ENCODE peak calls at places on chromosomes 12 and 14, in eight cellular contexts. H is activated T-helper 1 cell treated with anti-CD3 and anti-CD28 coated beads, Interleukin-2, amount 50 U/mL, for 16 hours; U is stimulated activated CD4-positive, alpha-beta T cell treated with anti-CD3 and anti-CD28 coated beads, Interleukin-1b, Interleukin-23, amount 100 ng/mL, for 24 hours; V is AG08396; B is CD4-positive, alpha-beta T cell; L is bronchial epithelial cell; S is left kidney; M is NCI-H748 treated with DMSO at 0.1 percent for 48 hours. Y is an unnamed sample.

GRCh38 chr12:124607681-124608425 is 40.4 kb upstream of the NCOR2 start:
- DNase-seq in B (no peak), U (no peak), S (no peak), L (peak), M (no peak), V (no peak), H (no peak), Y (peak)

GRCh38 chr14:24427537-24428508 is 1.6 kb downstream of the CBLN3 start:
- DNase-seq in H (no peak), S (no peak), L (no peak), M (no peak), B (no peak), U (no peak), V (no peak), Y (no peak)

GRCh38 chr12:132690112-132690511 is 2.7 kb downstream of the PXMP2 start:
- DNase-seq in H (no peak), M (no peak), U (no peak), B (no peak), L (no peak), S (no peak), V (no peak), Y (no peak)

GRCh38 chr12:80946591-80946990 is 8.9 kb upstream of the LIN7A start:
- DNase-seq in V (no peak), H (no peak), L (peak), S (no peak), B (no peak), U (no peak), M (no peak), Y (peak)

GRCh38 chr12:105765053-105766019 is 373.4 kb downstream of the NUAK1 start:
- DNase-seq in S (no peak), U (no peak), M (no peak), H (no peak), V (no peak), L (no peak), B (no peak), Y (no peak)

GRCh38 chr12:96237035-96237434 is 42.9 kb downstream of the ELK3 start:
- DNase-seq in M (no peak), L (no peak), B (no peak), V (no peak), H (no peak), U (no peak), S (no peak), Y (no peak)

GRCh38 chr14:93346926-93347721 is at the start of gene COX8C:
- DNase-seq in V (no peak), H (no peak), M (no peak), U (no peak), S (no peak), L (no peak), B (no peak), Y (no peak)

GRCh38 chr14:52513249-52513648 is 39.1 kb downstream of the TXNDC16 start:
- DNase-seq in H (no peak), U (no peak), V (no peak), M (no peak), B (no peak), L (no peak), S (no peak), Y (no peak)

GRCh38 chr14:33897878-33898535 is 52.9 kb downstream of the EGLN3 start:
- DNase-seq in H (no peak), V (no peak), M (no peak), U (no peak), B (no peak), L (no peak), S (peak), Y (no peak)

GRCh38 chr14:105260826-105261438 is 12.6 kb downstream of the BTBD6 start:
- DNase-seq in U (no peak), B (no peak), S (no peak), L (no peak), H (no peak), V (no peak), M (no peak), Y (no peak)

GRCh38 chr14:41285193-41285748 is 321.4 kb upstream of the LRFN5 start:
- DNase-seq in B (no peak), M (peak), H (no peak), V (no peak), L (peak), S (peak), U (no peak), Y (peak)

GRCh38 chr12:10667581-10667980 is 6.3 kb downstream of the STYK1 start:
- DNase-seq in H (no peak), L (no peak), S (no peak), M (no peak), U (no peak), B (no peak), V (no peak), Y (no peak)

GRCh38 chr12:108811411-108812185 is 45.8 kb downstream of the SSH1 start:
- DNase-seq in H (no peak), M (no peak), S (peak), U (no peak), B (no peak), L (no peak), V (no peak), Y (no peak)

GRCh38 chr12:70043490-70044138 is 199.6 kb upstream of the CNOT2 start:
- DNase-seq in L (no peak), U (no peak), H (no peak), B (no peak), S (no peak), M (no peak), V (no peak), Y (no peak)

GRCh38 chr12:84954415-84954814 is 41.8 kb upstream of the SLC6A15 start:
- DNase-seq in L (peak), M (no peak), B (no peak), U (no peak), H (no peak), S (no peak), V (no peak), Y (peak)

GRCh38 chr12:30457621-30458289 is 237.9 kb downstream of the IPO8 start:
- DNase-seq in S (peak), M (peak), L (peak), U (no peak), B (no peak), V (peak), H (no peak), Y (peak)

GRCh38 chr12:119807380-119807779 is 69.7 kb downstream of the CIT start:
- DNase-seq in M (peak), S (no peak), B (no peak), V (no peak), H (no peak), L (no peak), U (no peak), Y (no peak)

GRCh38 chr14:100782516-100783320 is 43.2 kb upstream of the MEG3 start:
- DNase-seq in B (no peak), U (no peak), S (peak), H (no peak), L (no peak), M (peak), V (no peak), Y (no peak)

GRCh38 chr12:84807249-84807648 is 105.3 kb downstream of the SLC6A15 start:
- DNase-seq in U (no peak), L (peak), B (no peak), S (no peak), M (no peak), V (peak), H (no peak), Y (peak)

GRCh38 chr14:49761839-49762551 is 6.0 kb upstream of the KLHDC2 start:
- DNase-seq in S (no peak), L (no peak), M (no peak), U (no peak), B (no peak), V (no peak), H (no peak), Y (no peak)

GRCh38 chr14:77458249-77458950 is 507 bp downstream of the AHSA1 start:
- DNase-seq in H (no peak), B (peak), L (peak), M (peak), V (no peak), S (peak), U (peak), Y (peak)

GRCh38 chr14:69342928-69343525 is 55.1 kb downstream of the ERH start:
- DNase-seq in L (no peak), S (no peak), V (no peak), H (no peak), M (peak), U (no peak), B (no peak), Y (no peak)

GRCh38 chr14:55052259-55052930 is 948 bp downstream of the MAPK1IP1L start:
- DNase-seq in S (peak), B (no peak), L (peak), H (no peak), M (no peak), V (peak), U (no peak), Y (peak)

GRCh38 chr14:35331605-35332516 is 39.7 kb downstream of the PSMA6 start:
- DNase-seq in S (peak), M (no peak), U (no peak), L (peak), V (no peak), H (no peak), B (no peak), Y (peak)

GRCh38 chr14:48398675-48399282 is 723.4 kb upstream of the MDGA2 start:
- DNase-seq in B (no peak), H (no peak), U (no peak), S (peak), V (peak), L (peak), M (peak), Y (peak)

GRCh38 chr12:93908846-93909592 is 231.8 kb downstream of the CRADD start:
- DNase-seq in H (no peak), B (no peak), L (peak), S (no peak), M (peak), U (no peak), V (no peak), Y (peak)

GRCh38 chr12:130412384-130412783 is 74.7 kb downstream of the PIWIL1 start:
- DNase-seq in M (no peak), H (no peak), B (no peak), U (no peak), S (no peak), V (no peak), L (no peak), Y (no peak)

GRCh38 chr12:76927170-76927784 is 48.5 kb upstream of the CSRP2 start:
- DNase-seq in M (no peak), B (peak), L (peak), U (no peak), H (no peak), S (peak), V (peak), Y (peak)

GRCh38 chr12:125185740-125186470 is 120.7 kb downstream of the AACS start:
- DNase-seq in M (peak), H (no peak), B (no peak), V (peak), U (peak), S (peak), L (peak), Y (peak)

GRCh38 chr14:90091393-90091792 is 29.6 kb downstream of the KCNK13 start:
- DNase-seq in V (no peak), H (no peak), L (no peak), M (no peak), S (peak), U (no peak), B (no peak), Y (no peak)

GRCh38 chr12:65832217-65832616 is 7.9 kb downstream of the HMGA2 start:
- DNase-seq in H (no peak), B (no peak), L (peak), U (no peak), V (no peak), S (no peak), M (no peak), Y (no peak)

GRCh38 chr12:13713746-13714400 is 267.5 kb downstream of the GRIN2B start:
- DNase-seq in U (no peak), M (no peak), S (no peak), B (no peak), L (no peak), V (no peak), H (no peak), Y (no peak)

GRCh38 chr12:12167847-12168246 is 97.1 kb downstream of the BCL2L14 start:
- DNase-seq in U (no peak), B (no peak), M (peak), V (no peak), S (no peak), H (no peak), L (no peak), Y (no peak)

GRCh38 chr14:72574687-72575086 is 319.2 kb downstream of the DPF3 start:
- DNase-seq in M (no peak), H (no peak), U (no peak), S (no peak), L (no peak), B (no peak), V (no peak), Y (no peak)

GRCh38 chr12:67697443-67697842 is 48.9 kb downstream of the DYRK2 start:
- DNase-seq in M (no peak), L (no peak), H (no peak), S (no peak), V (no peak), U (no peak), B (no peak), Y (peak)

Y was measured in epithelial cell of esophagus.